ENCODE peak calls at places on chromosomes 11 and 22, in five cellular contexts. A is NCI-H1436; Y is small intestine; S is endothelial cell of umbilical vein; C is effector memory CD4-positive, alpha-beta T cell. P is an unnamed sample.

GRCh38 chr11:70671083-70671482 is 272.8 kb downstream of the CTTN start:
- DNase-seq in A (no peak), Y (no peak), S (no peak), C (no peak), P (no peak)

GRCh38 chr11:46718155-46719019 is 626 bp upstream of the F2 start:
- DNase-seq in Y (peak; percentile 56), C (no peak), S (no peak), A (no peak), P (no peak)

GRCh38 chr11:73157141-73158010 is 15.3 kb upstream of the FCHSD2 start:
- DNase-seq in C (no peak), A (no peak), Y (no peak), S (no peak), P (peak; percentile 33)

GRCh38 chr11:76797341-76798201 is 14.4 kb downstream of the TSKU start:
- DNase-seq in C (no peak), Y (no peak), A (no peak), S (no peak), P (no peak)

GRCh38 chr11:96357794-96358193 is 14.8 kb upstream of the MAML2 start:
- DNase-seq in S (no peak), C (no peak), A (no peak), Y (no peak), P (no peak)

GRCh38 chr11:59556883-59557205 is 45.5 kb downstream of the OR4D9 start:
- DNase-seq in S (peak; percentile 63), A (no peak), Y (no peak), C (no peak), P (peak; percentile 44)

GRCh38 chr11:93611836-93612677 is 49.4 kb upstream of the CEP295 start:
- DNase-seq in A (no peak), Y (peak; percentile 96), C (no peak), S (no peak), P (no peak)

GRCh38 chr11:48012051-48012391 is 31.7 kb downstream of the PTPRJ start:
- DNase-seq in Y (peak; percentile 31), A (no peak), S (no peak), C (peak; percentile 68), P (peak; percentile 83)

GRCh38 chr22:20259336-20259705 is 8.8 kb downstream of the RTN4R start:
- DNase-seq in S (no peak), C (no peak), Y (no peak), A (no peak), P (no peak)

GRCh38 chr11:22807855-22808558 is 21.6 kb downstream of the SVIP start:
- DNase-seq in S (peak; percentile 89), C (no peak), Y (no peak), A (no peak), P (no peak)

GRCh38 chr11:70324354-70325115 is 54.0 kb downstream of the PPFIA1 start:
- DNase-seq in C (no peak), A (no peak), Y (no peak), S (no peak), P (no peak)

GRCh38 chr11:67561971-67562560 is 21.5 kb upstream of the GSTP1 start:
- DNase-seq in S (no peak), Y (no peak), C (no peak), A (no peak), P (no peak)

GRCh38 chr22:20080776-20081654 is 974 bp downstream of the DGCR8 start:
- DNase-seq in Y (peak; percentile 39), C (no peak), S (peak; percentile 63), A (peak; percentile 6), P (peak; percentile 47)

P was measured in activated CD4-positive, alpha-beta memory T cell treated with anti-CD3 and anti-CD28 coated beads for 36 hours.